ENCODE peak calls at places on chromosomes 1 and 21, in ten cellular contexts. V is mesothelial cell of epicardium, P is spleen, D is tibial nerve, R is heart right ventricle, H is cardiac muscle cell, K is dorsolateral prefrontal cortex, U is pancreas, T is GM13976, S is fibroblast of villous mesenchyme. X is an unnamed sample.
A peak's percentile ranks its signal among the peaks of the same experiment; 100 is the strongest.

GRCh38 chr21:15301736-15302135 is 236.9 kb upstream of the NRIP1 start:
- DNase-seq in H (no peak), U (no peak), V (no peak), K (no peak), T (no peak), R (no peak), D (no peak), S (no peak), P (no peak), X (no peak)

GRCh38 chr1:163035791-163036249 is 33.3 kb upstream of the RGS4 start:
- DNase-seq in D (no peak), R (no peak), H (peak; percentile 55), S (peak; percentile 60), V (no peak), P (no peak), U (no peak), K (no peak), T (no peak), X (no peak)

GRCh38 chr1:231517076-231517475 is 11.4 kb upstream of the TSNAX start:
- DNase-seq in R (no peak), V (no peak), S (peak; percentile 34), P (no peak), K (no peak), D (no peak), U (no peak), T (no peak), H (peak; percentile 51), X (no peak)

GRCh38 chr1:2466270-2466665 is 9.8 kb upstream of the PLCH2 start:
- DNase-seq in T (no peak), S (no peak), K (no peak), D (no peak), V (no peak), R (no peak), P (no peak), H (no peak), U (no peak), X (no peak)

GRCh38 chr1:228009828-228010775 is 3.3 kb downstream of the WNT3A start:
- DNase-seq in S (no peak), T (peak; percentile 20), H (no peak), R (no peak), U (no peak), D (no peak), V (no peak), P (peak; percentile 67), K (peak; percentile 19), X (no peak)

GRCh38 chr1:208291923-208292711 is 47.9 kb upstream of the PLXNA2 start:
- DNase-seq in H (peak; percentile 4), D (no peak), R (no peak), V (no peak), K (no peak), P (no peak), T (no peak), U (no peak), S (no peak), X (no peak)

GRCh38 chr21:46663754-46664153 is 28.3 kb downstream of the PRMT2 start:
- DNase-seq in S (no peak), R (no peak), U (no peak), H (no peak), K (no peak), V (no peak), D (no peak), T (no peak), P (no peak), X (no peak)

GRCh38 chr1:198929961-198930599 is 291.2 kb downstream of the PTPRC start:
- DNase-seq in V (no peak), P (no peak), K (no peak), T (no peak), R (no peak), U (no peak), H (peak; percentile 62), S (peak; percentile 62), D (no peak), X (no peak)

GRCh38 chr21:29477941-29478340 is 179.2 kb downstream of the BACH1 start:
- DNase-seq in H (peak; percentile 30), K (no peak), P (no peak), V (no peak), T (no peak), R (no peak), U (no peak), S (no peak), D (no peak), X (no peak)

GRCh38 chr21:29475329-29475728 is 176.6 kb downstream of the BACH1 start:
- DNase-seq in R (no peak), H (no peak), P (no peak), V (no peak), S (no peak), U (no peak), K (no peak), D (no peak), T (no peak), X (no peak)

GRCh38 chr21:29473808-29474207 is 175.1 kb downstream of the BACH1 start:
- DNase-seq in R (no peak), U (no peak), D (no peak), P (no peak), S (no peak), K (no peak), H (no peak), T (no peak), V (no peak), X (no peak)

GRCh38 chr21:29481081-29481480 is 182.4 kb downstream of the BACH1 start:
- DNase-seq in K (no peak), D (no peak), U (no peak), V (no peak), S (no peak), H (no peak), T (no peak), R (no peak), P (no peak), X (no peak)

GRCh38 chr21:29477347-29477746 is 178.6 kb downstream of the BACH1 start:
- DNase-seq in H (no peak), K (no peak), R (no peak), D (no peak), T (no peak), V (no peak), S (no peak), P (no peak), U (no peak), X (no peak)
- TF ChIP-seq CTCF in H (no peak), K (no peak), R (no peak), D (no peak), T (no peak), V (no peak), S (no peak), P (no peak), U (no peak), X (no peak)

GRCh38 chr1:104856518-104856917 is 1106.8 kb downstream of the AMY1C start:
- DNase-seq in P (no peak), R (no peak), T (no peak), U (no peak), S (no peak), D (no peak), K (no peak), H (no peak), V (no peak), X (no peak)

GRCh38 chr1:104855550-104855949 is 1105.9 kb downstream of the AMY1C start:
- DNase-seq in V (no peak), K (no peak), T (no peak), D (no peak), P (peak; percentile 41), S (no peak), U (no peak), R (no peak), H (no peak), X (no peak)

GRCh38 chr1:104856091-104856490 is 1106.4 kb downstream of the AMY1C start:
- DNase-seq in S (no peak), H (no peak), K (no peak), P (peak; percentile 45), T (no peak), R (no peak), V (no peak), U (no peak), D (no peak), X (no peak)

GRCh38 chr1:104853276-104853675 is 1103.6 kb downstream of the AMY1C start:
- DNase-seq in S (no peak), R (no peak), H (no peak), K (no peak), U (no peak), V (no peak), D (no peak), P (no peak), T (no peak), X (no peak)

DNA sequence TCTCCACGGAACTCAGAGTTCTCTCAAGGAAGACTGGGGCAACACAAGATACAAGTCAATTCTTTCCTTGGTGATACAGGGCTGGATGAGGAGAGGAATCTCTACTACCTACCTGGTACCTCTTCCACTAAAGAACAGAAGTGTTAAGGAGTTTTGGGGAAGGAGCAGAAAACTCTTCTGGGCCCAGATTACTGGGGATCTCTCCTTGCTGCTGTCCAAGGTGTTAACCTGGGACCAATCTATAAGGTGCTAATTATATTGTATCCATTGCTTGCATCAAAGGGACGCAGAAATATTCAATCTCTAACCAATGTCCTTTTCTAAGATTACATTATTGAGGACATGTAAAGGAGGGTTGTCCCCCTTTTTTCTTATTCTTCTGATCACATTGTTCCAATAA is 1102.5 kb downstream of the AMY1C start:
- DNase-seq in R (no peak), T (no peak), H (no peak), U (no peak), V (no peak), S (no peak), D (no peak), P (no peak), K (no peak), X (no peak)
- TF ChIP-seq CTCF in R (no peak), T (no peak), H (no peak), U (no peak), V (no peak), S (no peak), D (no peak), P (no peak), K (no peak), X (no peak)

GRCh38 chr21:44445413-44445812 is 9.9 kb upstream of the LRRC3 start:
- DNase-seq in R (no peak), U (no peak), D (no peak), T (no peak), K (peak; percentile 5), H (no peak), S (no peak), V (no peak), P (peak; percentile 16), X (no peak)

GRCh38 chr21:44443291-44443890 is 11.9 kb upstream of the LRRC3 start:
- DNase-seq in R (no peak), U (no peak), P (peak; percentile 64), K (no peak), D (no peak), S (no peak), H (no peak), V (no peak), T (no peak), X (no peak)

GRCh38 chr21:44443891-44444285 is 11.4 kb upstream of the LRRC3 start:
- DNase-seq in D (no peak), S (no peak), P (peak; percentile 62), R (no peak), V (no peak), H (no peak), K (no peak), U (no peak), T (no peak), X (no peak)

GRCh38 chr21:44442266-44443125 is 12.8 kb upstream of the LRRC3 start:
- DNase-seq in K (no peak), U (no peak), V (no peak), D (no peak), P (peak; percentile 51), S (no peak), H (no peak), T (no peak), R (no peak), X (no peak)

GRCh38 chr21:44444286-44444931 is 10.9 kb upstream of the LRRC3 start:
- DNase-seq in T (no peak), S (no peak), H (no peak), P (peak; percentile 69), V (no peak), K (no peak), R (no peak), U (no peak), D (no peak), X (no peak)
- TF ChIP-seq CTCF in T (no peak), S (peak; percentile 6), H (no peak), P (no peak), V (no peak), K (no peak), R (no peak), U (no peak), D (no peak), X (no peak)

GRCh38 chr1:67956096-67956495 is 94.3 kb downstream of the DIRAS3 start:
- DNase-seq in K (no peak), P (no peak), T (no peak), R (no peak), D (no peak), V (no peak), S (no peak), H (no peak), U (no peak), X (no peak)

GRCh38 chr1:67948155-67949075 is 102.0 kb downstream of the DIRAS3 start:
- DNase-seq in P (no peak), U (no peak), S (peak; percentile 80), K (no peak), D (no peak), H (peak; percentile 70), V (no peak), R (no peak), T (no peak), X (no peak)

GRCh38 chr1:67953301-67953700 is 97.1 kb downstream of the DIRAS3 start:
- DNase-seq in S (no peak), H (peak; percentile 40), U (no peak), T (no peak), K (no peak), D (no peak), P (no peak), V (no peak), R (no peak), X (no peak)

GRCh38 chr1:67955591-67955990 is 94.8 kb downstream of the DIRAS3 start:
- DNase-seq in D (no peak), P (no peak), T (no peak), H (no peak), R (no peak), K (no peak), S (no peak), V (no peak), U (no peak), X (no peak)

DNA sequence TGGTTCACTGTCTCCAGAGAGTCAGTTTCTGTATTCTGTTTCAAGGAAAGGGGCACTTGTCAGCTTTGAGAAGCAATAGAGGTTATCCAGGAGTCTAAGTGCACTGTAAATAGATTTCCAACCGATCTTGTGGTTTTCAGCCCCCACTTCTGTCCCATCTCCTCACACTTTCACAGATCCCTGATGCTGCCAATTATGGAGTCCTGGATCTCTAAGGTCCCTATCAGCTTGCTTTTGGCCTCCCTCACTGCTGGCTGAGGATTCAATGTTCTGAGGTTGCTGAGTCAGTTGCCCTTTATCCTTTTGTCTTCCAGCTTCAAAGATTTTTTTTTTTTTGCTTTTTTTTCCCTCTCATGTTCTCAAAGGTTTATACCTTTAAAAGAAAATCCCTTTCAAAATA is 98.4 kb downstream of the DIRAS3 start:
- DNase-seq in T (no peak), D (no peak), V (no peak), K (no peak), U (no peak), S (peak; percentile 30), R (no peak), H (peak; percentile 73), P (no peak), X (no peak)
- TF ChIP-seq CTCF in T (no peak), D (no peak), V (no peak), K (no peak), U (no peak), S (no peak), R (no peak), H (no peak), P (no peak), X (no peak)

X was measured in activated B cell treated with CpG ODN at 0.5 μM for 24 hours.